ENCODE peak calls at places on chromosome 4, in eight cellular contexts. T is CD8-positive, alpha-beta T cell; J is GM12865; R is glutamatergic neuron; C is B cell; U is transverse colon; A is heart right ventricle; B is suprapubic skin. L is an unnamed sample.

GRCh38 chr4:48254381-48255072 is 15.1 kb downstream of the TEC start:
- DNase-seq in T (no peak), R (no peak), C (no peak), A (peak), J (no peak), B (no peak), U (no peak), L (no peak)

GRCh38 chr4:90444904-90445303 is 317.7 kb downstream of the CCSER1 start:
- DNase-seq in J (no peak), B (no peak), A (no peak), R (no peak), U (no peak), T (no peak), C (no peak), L (no peak)

GRCh38 chr4:139975830-139976272 is 178.1 kb downstream of the MAML3 start:
- DNase-seq in A (no peak), U (no peak), T (no peak), B (no peak), J (peak), R (no peak), C (no peak), L (no peak)

GRCh38 chr4:53582194-53582593 is 9.1 kb downstream of the LNX1 start:
- DNase-seq in C (no peak), J (no peak), T (no peak), U (no peak), R (no peak), A (no peak), B (no peak), L (no peak)

GRCh38 chr4:153464068-153464467 is 2.1 kb upstream of the TMEM131L start:
- DNase-seq in C (no peak), R (no peak), T (no peak), A (no peak), J (no peak), B (no peak), U (no peak), L (no peak)

GRCh38 chr4:130403221-130403620 is 1307.3 kb downstream of the C4orf33 start:
- DNase-seq in J (no peak), T (no peak), A (no peak), C (no peak), B (no peak), R (no peak), U (no peak), L (no peak)

GRCh38 chr4:80619070-80619674 is 283.6 kb downstream of the CFAP299 start:
- DNase-seq in U (no peak), R (no peak), B (no peak), J (peak), T (no peak), C (no peak), A (no peak), L (no peak)

GRCh38 chr4:147994491-147995385 is 262.9 kb downstream of the ARHGAP10 start:
- DNase-seq in U (no peak), R (no peak), T (no peak), C (no peak), A (no peak), B (no peak), J (no peak), L (no peak)

GRCh38 chr4:154076921-154077320 is 288.0 kb upstream of the SFRP2 start:
- DNase-seq in J (no peak), A (no peak), U (no peak), C (no peak), B (no peak), R (no peak), T (no peak), L (no peak)

GRCh38 chr4:688695-689497 is at the start of gene SLC49A3:
- DNase-seq in A (peak), U (peak), B (peak), C (no peak), J (no peak), R (no peak), T (no peak), L (peak)

GRCh38 chr4:154366956-154367355 is 124.6 kb downstream of the DCHS2 start:
- DNase-seq in C (no peak), R (no peak), A (no peak), U (no peak), T (no peak), J (no peak), B (no peak), L (no peak)

GRCh38 chr4:174256277-174256713 is 27.2 kb downstream of the FBXO8 start:
- DNase-seq in T (no peak), B (no peak), U (no peak), R (no peak), A (no peak), J (no peak), C (no peak), L (no peak)

GRCh38 chr4:8820178-8821102 is 51.2 kb downstream of the HMX1 start:
- DNase-seq in C (no peak), U (peak), J (no peak), B (peak), R (no peak), A (no peak), T (no peak), L (no peak)

GRCh38 chr4:69490271-69490670 is 5.4 kb downstream of the UGT2B4 start:
- DNase-seq in R (no peak), B (no peak), J (no peak), U (no peak), A (no peak), C (no peak), T (no peak), L (no peak)

GRCh38 chr4:7156273-7157139 is 35.8 kb upstream of the SORCS2 start:
- DNase-seq in U (no peak), T (no peak), B (peak), J (no peak), A (no peak), C (peak), R (peak), L (no peak)
- TF ChIP-seq CTCF in U (peak), T (no peak), B (peak), J (peak), A (peak), C (no peak), R (peak), L (no peak)

GRCh38 chr4:177441061-177441802 is 1.0 kb downstream of the AGA start:
- DNase-seq in A (no peak), U (peak), R (no peak), B (no peak), T (no peak), J (peak), C (no peak), L (peak)
- TF ChIP-seq CTCF in A (no peak), U (peak), R (peak), B (no peak), T (peak), J (no peak), C (peak), L (no peak)

GRCh38 chr4:95547708-95548471 is 883 bp downstream of the UNC5C start:
- DNase-seq in U (peak), T (no peak), J (peak), B (peak), R (peak), C (no peak), A (peak), L (peak)

GRCh38 chr4:95551653-95552052 is 2.9 kb upstream of the UNC5C start:
- DNase-seq in A (no peak), C (no peak), U (no peak), B (no peak), T (no peak), R (no peak), J (no peak), L (no peak)

GRCh38 chr4:95548738-95549245 is at the start of gene UNC5C:
- DNase-seq in A (peak), B (peak), U (peak), C (no peak), T (no peak), J (peak), R (no peak), L (no peak)

GRCh38 chr4:95550566-95550965 is 1.8 kb upstream of the UNC5C start:
- DNase-seq in T (no peak), C (no peak), A (no peak), R (no peak), B (no peak), U (no peak), J (no peak), L (no peak)

DNA sequence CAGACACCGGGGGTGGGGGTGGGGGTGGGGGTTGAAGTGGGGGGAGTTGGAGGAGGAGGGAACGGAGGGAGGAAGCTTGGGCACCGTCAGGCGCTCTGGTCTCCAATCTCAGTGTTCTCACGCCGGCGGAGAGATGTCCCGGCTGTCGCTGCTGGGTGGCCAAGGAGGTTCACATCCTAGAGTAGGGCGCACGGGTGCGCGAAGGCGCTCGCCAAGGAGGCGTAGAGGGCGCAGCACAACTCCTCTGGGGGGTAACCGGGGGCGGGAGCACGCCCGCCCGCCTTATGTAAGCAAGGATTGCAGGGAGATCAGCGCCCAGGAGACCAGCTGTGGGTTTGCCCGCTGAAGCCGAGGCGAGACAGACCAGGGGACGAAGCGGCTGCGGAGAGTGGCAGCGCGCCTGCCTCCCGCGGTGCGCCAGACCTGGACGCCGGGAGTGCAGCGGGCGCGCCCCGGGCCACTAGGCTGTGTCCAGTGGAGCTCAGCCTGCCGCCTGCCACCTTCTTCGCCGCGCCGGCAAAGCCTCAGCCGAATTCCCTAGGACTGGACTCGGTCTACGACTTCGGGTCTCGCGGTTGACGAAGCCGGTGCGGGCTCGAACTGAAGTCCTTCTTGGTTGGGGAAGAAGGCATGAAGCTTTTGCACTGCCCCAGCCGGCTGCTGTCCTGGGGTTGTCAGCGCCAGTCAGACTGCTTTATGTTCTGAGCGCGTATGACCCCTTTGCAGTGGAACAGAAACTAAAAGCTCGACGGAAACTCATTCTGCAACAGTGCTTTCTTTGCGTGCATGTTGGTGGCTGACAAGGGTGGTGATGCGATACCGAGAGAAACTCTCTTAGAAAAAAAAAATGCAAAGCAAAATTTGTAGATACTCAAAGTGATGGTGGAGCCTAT is 719 bp upstream of the UNC5C start:
- DNase-seq in T (no peak), C (no peak), R (peak), A (peak), J (peak), U (peak), B (peak), L (peak)
- TF ChIP-seq CTCF in T (no peak), C (no peak), R (no peak), A (no peak), J (no peak), U (no peak), B (no peak), L (no peak)

DNA sequence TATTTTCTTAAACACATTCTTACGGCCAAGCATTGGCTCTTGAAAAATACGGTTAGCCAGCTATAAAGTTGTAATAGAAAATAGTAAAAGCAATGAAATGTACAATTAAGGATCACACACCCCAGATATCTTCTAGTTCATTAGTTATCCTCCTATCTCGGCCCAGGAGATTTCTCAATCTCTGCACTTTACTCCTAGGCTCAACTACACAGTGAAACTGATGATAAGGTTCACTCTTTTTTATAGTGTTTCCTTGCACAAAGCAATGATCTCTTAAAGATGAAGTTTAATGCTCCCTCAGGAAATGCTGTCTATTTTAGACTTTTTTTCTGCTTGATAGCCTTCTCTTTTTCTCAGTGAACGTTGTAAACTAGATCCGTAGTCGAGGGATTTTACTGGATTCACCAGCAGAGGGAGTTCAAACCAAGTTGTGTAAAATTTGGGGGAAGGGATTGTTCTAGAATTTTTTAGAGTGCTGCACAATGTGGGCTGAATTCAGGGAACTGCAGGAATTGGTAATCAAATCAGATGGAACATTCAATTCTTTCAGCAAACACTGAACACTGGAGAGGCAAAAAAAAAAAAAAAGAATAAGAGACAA is 269.5 kb downstream of the GBA3 start:
- DNase-seq in U (no peak), A (no peak), J (peak), C (no peak), R (no peak), B (no peak), T (no peak), L (no peak)
- TF ChIP-seq CTCF in U (peak), A (peak), J (peak), C (no peak), R (peak), B (no peak), T (no peak), L (no peak)

GRCh38 chr4:40046311-40046980 is 10.2 kb upstream of the N4BP2 start:
- DNase-seq in J (no peak), B (no peak), C (no peak), A (no peak), R (no peak), T (no peak), U (peak), L (no peak)
- TF ChIP-seq CTCF in J (no peak), B (no peak), C (no peak), A (no peak), R (no peak), T (no peak), U (peak), L (no peak)

GRCh38 chr4:149896428-149896827 is 80.8 kb upstream of the IQCM start:
- DNase-seq in C (no peak), J (no peak), B (no peak), A (no peak), R (peak), U (no peak), T (no peak), L (no peak)
- TF ChIP-seq CTCF in C (no peak), J (no peak), B (no peak), A (peak), R (no peak), U (no peak), T (no peak), L (no peak)

DNA sequence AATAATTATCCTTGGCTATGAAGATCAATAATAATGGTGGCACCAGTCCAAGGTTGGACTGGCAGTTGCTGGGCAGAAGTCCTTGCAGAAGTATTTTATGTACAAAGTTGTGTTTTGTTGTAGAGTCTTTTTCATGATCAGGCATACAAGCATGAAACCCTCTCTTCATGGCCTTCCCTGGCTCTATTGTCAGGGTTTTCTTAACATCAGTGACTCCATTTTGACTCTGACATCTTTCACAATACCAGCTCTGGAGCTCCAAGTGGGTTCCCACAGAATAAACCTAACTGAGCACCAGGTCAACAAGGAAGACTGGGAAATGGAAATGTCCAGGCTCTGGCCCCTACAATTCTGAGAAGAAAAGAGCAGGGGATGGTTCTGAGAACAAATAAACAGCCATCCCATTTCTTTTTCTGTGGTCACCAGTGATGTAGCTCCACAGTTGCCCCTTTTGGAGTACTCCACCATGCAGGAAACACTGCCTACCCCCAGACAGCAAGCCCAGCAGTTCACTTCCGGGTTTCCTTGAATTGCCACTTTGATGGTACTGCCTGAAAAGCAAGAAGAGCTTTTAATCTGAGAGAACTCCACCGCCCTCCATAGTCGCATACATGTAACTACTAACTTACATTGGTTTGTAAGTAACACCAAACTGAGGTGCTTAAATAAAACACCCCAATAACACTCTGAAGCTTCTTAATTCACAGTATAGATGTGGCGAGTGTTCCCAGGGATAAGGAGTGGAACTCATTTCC is 53.5 kb upstream of the HPSE start:
- DNase-seq in J (peak), A (no peak), R (no peak), C (no peak), T (no peak), B (no peak), U (no peak), L (no peak)
- TF ChIP-seq CTCF in J (no peak), A (no peak), R (no peak), C (no peak), T (no peak), B (no peak), U (no peak), L (no peak)

GRCh38 chr4:102625232-102625930 is 124.2 kb downstream of the NFKB1 start:
- DNase-seq in B (no peak), U (peak), A (no peak), T (peak), C (no peak), J (peak), R (no peak), L (peak)

GRCh38 chr4:102627831-102628523 is 126.8 kb downstream of the NFKB1 start:
- DNase-seq in R (no peak), C (no peak), J (no peak), U (no peak), B (no peak), A (no peak), T (no peak), L (peak)

GRCh38 chr4:102620697-102621497 is 119.7 kb downstream of the NFKB1 start:
- DNase-seq in J (peak), C (no peak), R (no peak), U (peak), A (no peak), T (no peak), B (no peak), L (peak)

GRCh38 chr4:102623622-102624021 is 122.5 kb downstream of the NFKB1 start:
- DNase-seq in C (no peak), J (no peak), T (no peak), A (no peak), B (no peak), U (no peak), R (no peak), L (no peak)
- TF ChIP-seq CTCF in C (no peak), J (no peak), T (no peak), A (no peak), B (no peak), U (no peak), R (no peak), L (no peak)

DNA sequence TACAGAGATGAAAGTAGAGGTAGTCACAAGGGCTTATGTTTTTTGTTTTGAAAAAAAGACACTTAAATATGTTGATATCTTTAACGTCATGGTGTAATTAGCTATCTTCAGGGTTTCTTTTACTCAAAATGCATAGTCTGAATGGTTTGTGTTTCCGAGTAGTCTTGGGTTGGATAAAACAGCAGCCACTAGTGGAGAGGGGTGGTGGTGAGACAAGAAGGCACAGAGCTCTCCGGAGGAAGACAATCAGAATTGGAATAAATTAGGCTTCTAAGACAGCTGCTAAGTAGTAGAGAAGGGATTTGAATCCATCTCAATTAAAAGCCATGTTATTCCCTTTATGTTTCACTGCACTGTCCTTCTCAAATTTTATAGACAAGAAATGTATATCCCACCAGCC is 240.4 kb upstream of the VEGFC start:
- DNase-seq in C (no peak), U (no peak), R (no peak), T (no peak), A (no peak), B (no peak), J (no peak), L (no peak)
- TF ChIP-seq CTCF in C (no peak), U (no peak), R (no peak), T (no peak), A (no peak), B (no peak), J (no peak), L (no peak)

L was measured in GM20000.